ENCODE peak calls at places on chromosomes 7 and 10, in seven cellular contexts. D, C, L, A, X, Q and Y are unnamed samples. For H3K4me1, the result is how much of the 10 kb centered on the place peaks cover.

GRCh38 chr7:99837649-99838361 is 10.0 kb downstream of the CYP3A43 start:
- DNase-seq in D (no peak), C (no peak), L (no peak), A (no peak), X (no peak), Q (no peak), Y (no peak)

GRCh38 chr10:1648648-1649047 is 88.7 kb downstream of the ADARB2 start:
- DNase-seq in D (no peak), C (no peak), L (no peak), A (no peak), X (no peak), Q (no peak), Y (no peak)

GRCh38 chr7:476736-477360 is 42.8 kb downstream of the PDGFA start:
- DNase-seq in D (no peak), C (no peak), L (no peak), A (no peak), X (no peak), Q (no peak), Y (peak)

GRCh38 chr10:91694170-91694794 is 61.4 kb upstream of the PPP1R3C start:
- DNase-seq in D (no peak), C (no peak), L (no peak), A (peak), X (no peak), Q (no peak), Y (no peak)

GRCh38 chr7:13411641-13412040 is 577.8 kb downstream of the ETV1 start:
- DNase-seq in D (no peak), C (no peak), L (no peak), A (no peak), X (no peak), Q (no peak), Y (no peak)

GRCh38 chr7:2645274-2645868 is 13.6 kb downstream of the TTYH3 start:
- DNase-seq in D (no peak), C (no peak), L (no peak), A (no peak), X (peak), Q (no peak), Y (no peak)

GRCh38 chr10:29105516-29106215 is 183.2 kb upstream of the LYZL1 start:
- DNase-seq in D (no peak), C (no peak), L (no peak), A (peak), X (no peak), Q (no peak), Y (no peak)

GRCh38 chr7:55554055-55554454 is 18.2 kb downstream of the VOPP1 start:
- DNase-seq in D (no peak), C (no peak), L (no peak), A (peak), X (no peak), Q (no peak), Y (no peak)

GRCh38 chr7:131189488-131189887 is 138.2 kb upstream of the MKLN1 start:
- DNase-seq in D (no peak), C (no peak), L (no peak), A (no peak), X (no peak), Q (no peak), Y (no peak)

GRCh38 chr10:31927597-31928530 is 767 bp downstream of the ARHGAP12 start:
- DNase-seq in D (peak), C (peak), L (peak), A (peak), X (peak), Q (peak), Y (peak)

GRCh38 chr10:14571866-14572507 is 202.7 kb downstream of the FAM107B start:
- DNase-seq in D (no peak), C (no peak), L (no peak), A (peak), X (peak), Q (peak), Y (no peak)

GRCh38 chr10:70672165-70672992 is at the start of gene ADAMTS14:
- DNase-seq in D (peak), C (no peak), L (no peak), A (no peak), X (no peak), Q (no peak), Y (peak)

GRCh38 chr7:151740180-151740845 is 136.6 kb downstream of the PRKAG2 start:
- DNase-seq in D (no peak), C (no peak), L (no peak), A (no peak), X (no peak), Q (no peak), Y (no peak)

GRCh38 chr7:20019757-20020432 is 197.3 kb downstream of the MACC1 start:
- DNase-seq in D (no peak), C (no peak), L (no peak), A (no peak), X (no peak), Q (no peak), Y (no peak)

GRCh38 chr10:79019961-79020491 is 48.7 kb upstream of the ZMIZ1 start:
- DNase-seq in D (peak), C (peak), L (peak), A (no peak), X (no peak), Q (no peak), Y (peak)

GRCh38 chr10:44850356-44850934 is 60.7 kb upstream of the TMEM72 start:
- DNase-seq in D (no peak), C (no peak), L (no peak), A (no peak), X (no peak), Q (no peak), Y (peak)

GRCh38 chr10:100009283-100009792 is 409 bp downstream of the DNMBP start:
- DNase-seq in D (no peak), C (no peak), L (peak), A (peak), X (no peak), Q (no peak), Y (no peak)

GRCh38 chr10:116312534-116312933 is 11.7 kb upstream of the CCDC172 start:
- DNase-seq in D (no peak), C (no peak), L (no peak), A (no peak), X (no peak), Q (no peak), Y (no peak)

GRCh38 chr10:13206546-13207443 is 27.4 kb downstream of the UCMA start:
- DNase-seq in D (no peak), C (no peak), L (no peak), A (peak), X (no peak), Q (no peak), Y (no peak)

GRCh38 chr7:7489546-7489945 is 46.1 kb downstream of the COL28A1 start:
- DNase-seq in D (no peak), C (no peak), L (no peak), A (no peak), X (no peak), Q (no peak), Y (no peak)

GRCh38 chr10:100621360-100622205 is 85.8 kb downstream of the HIF1AN start:
- DNase-seq in D (no peak), C (no peak), L (no peak), A (no peak), X (peak), Q (no peak), Y (no peak)

GRCh38 chr10:83961620-83962019 is 177.7 kb upstream of the GHITM start:
- DNase-seq in D (no peak), C (no peak), L (no peak), A (no peak), X (no peak), Q (no peak), Y (no peak)

GRCh38 chr10:29784175-29784773 is 149.5 kb upstream of the SVIL start:
- DNase-seq in D (peak), C (peak), L (peak), A (peak), X (no peak), Q (peak), Y (peak)

GRCh38 chr7:76129366-76129765 is 72.3 kb upstream of the SRRM3 start:
- DNase-seq in D (no peak), C (no peak), L (no peak), A (no peak), X (no peak), Q (no peak), Y (no peak)

GRCh38 chr7:128005117-128005516 is 26.1 kb downstream of the LRRC4 start:
- DNase-seq in D (no peak), C (no peak), L (no peak), A (no peak), X (no peak), Q (no peak), Y (no peak)

GRCh38 chr7:68324621-68325020 is 1273.7 kb upstream of the AUTS2 start:
- DNase-seq in D (no peak), C (no peak), L (no peak), A (no peak), X (no peak), Q (no peak), Y (no peak)

GRCh38 chr7:104627516-104627915 is 299.1 kb downstream of the LHFPL3 start:
- DNase-seq in D (peak), C (no peak), L (no peak), A (peak), X (no peak), Q (no peak), Y (no peak)

GRCh38 chr7:50467817-50468610 is 17.9 kb upstream of the FIGNL1 start:
- DNase-seq in D (peak), C (peak), L (peak), A (peak), X (peak), Q (peak), Y (peak)

GRCh38 chr7:16668049-16668858 is 22.3 kb downstream of the BZW2 start:
- DNase-seq in D (peak), C (peak), L (peak), A (no peak), X (no peak), Q (peak), Y (peak)

GRCh38 chr7:142875456-142875855 is 10.1 kb downstream of the TRPV6 start:
- DNase-seq in D (no peak), C (no peak), L (no peak), A (no peak), X (no peak), Q (no peak), Y (no peak)

GRCh38 chr7:41699532-41699931 is 3.4 kb downstream of the INHBA start:
- DNase-seq in D (no peak), C (no peak), L (no peak), A (peak), X (no peak), Q (no peak), Y (no peak)

GRCh38 chr7:41702635-41703371 is at the start of gene INHBA:
- DNase-seq in D (peak), C (peak), L (no peak), A (peak), X (no peak), Q (no peak), Y (no peak)

GRCh38 chr7:41701068-41701467 is 1.8 kb downstream of the INHBA start:
- DNase-seq in D (no peak), C (no peak), L (no peak), A (no peak), X (no peak), Q (no peak), Y (no peak)

GRCh38 chr7:41700044-41700471 is 2.8 kb downstream of the INHBA start:
- DNase-seq in D (no peak), C (no peak), L (no peak), A (peak), X (no peak), Q (no peak), Y (no peak)

GRCh38 chr7:41701542-41701941 is 1.3 kb downstream of the INHBA start:
- DNase-seq in D (no peak), C (no peak), L (no peak), A (no peak), X (no peak), Q (no peak), Y (no peak)
- H3K27ac ChIP-seq in D (no peak), C (peak), L (no peak), A (peak), X (no peak), Q (peak), Y (peak)

DNA sequence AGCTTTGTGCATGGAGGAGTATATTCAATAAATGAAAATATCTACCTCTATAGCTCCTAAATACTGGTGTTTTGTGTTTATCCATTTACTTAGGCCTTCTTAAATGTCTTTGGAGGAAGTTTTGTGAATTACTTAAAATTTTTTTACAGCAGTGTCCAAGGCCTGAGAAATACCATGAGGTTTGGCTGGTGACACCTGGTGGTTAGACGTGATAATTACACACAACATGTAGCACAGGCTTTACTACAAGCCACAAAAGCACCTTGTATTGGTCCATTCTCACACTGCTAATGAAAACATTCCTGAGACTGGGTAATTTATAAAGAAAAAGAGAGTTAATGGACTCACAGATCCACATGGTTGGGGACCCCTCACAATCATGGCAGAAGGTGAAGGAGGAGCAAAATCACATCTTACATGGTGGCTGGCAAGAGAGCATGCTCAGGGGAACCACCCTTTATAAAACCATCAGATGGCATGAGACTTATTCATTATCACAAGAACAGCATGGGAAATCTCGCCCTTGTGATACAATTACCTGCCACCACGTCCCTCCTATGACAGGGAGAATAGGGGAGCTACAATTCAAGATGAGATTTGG is 20.6 kb downstream of the HYAL4 start:
- DNase-seq in D (no peak), C (no peak), L (no peak), A (peak), X (no peak), Q (peak), Y (no peak)
- H3K4me1 ChIP-seq in D (under half), C (under half), L (under half), A (under half), X (under half), Q (under half), Y (under half)

GRCh38 chr10:97136744-97137143 is 49.0 kb downstream of the SLIT1 start:
- DNase-seq in D (no peak), C (no peak), L (no peak), A (no peak), X (no peak), Q (no peak), Y (no peak)
- H3K27ac ChIP-seq in D (no peak), C (no peak), L (no peak), A (no peak), X (no peak), Q (no peak), Y (no peak)

GRCh38 chr10:72328045-72328828 is 26.5 kb downstream of the DNAJB12 start:
- DNase-seq in D (peak), C (peak), L (peak), A (peak), X (no peak), Q (peak), Y (peak)

GRCh38 chr10:72330059-72330426 is 24.7 kb downstream of the DNAJB12 start:
- DNase-seq in D (no peak), C (no peak), L (no peak), A (no peak), X (no peak), Q (no peak), Y (no peak)

GRCh38 chr10:72328829-72329204 is 25.9 kb downstream of the DNAJB12 start:
- DNase-seq in D (no peak), C (no peak), L (no peak), A (no peak), X (no peak), Q (no peak), Y (no peak)

GRCh38 chr10:72331575-72332422 is 22.9 kb downstream of the DNAJB12 start:
- DNase-seq in D (peak), C (peak), L (peak), A (peak), X (peak), Q (peak), Y (peak)

DNA sequence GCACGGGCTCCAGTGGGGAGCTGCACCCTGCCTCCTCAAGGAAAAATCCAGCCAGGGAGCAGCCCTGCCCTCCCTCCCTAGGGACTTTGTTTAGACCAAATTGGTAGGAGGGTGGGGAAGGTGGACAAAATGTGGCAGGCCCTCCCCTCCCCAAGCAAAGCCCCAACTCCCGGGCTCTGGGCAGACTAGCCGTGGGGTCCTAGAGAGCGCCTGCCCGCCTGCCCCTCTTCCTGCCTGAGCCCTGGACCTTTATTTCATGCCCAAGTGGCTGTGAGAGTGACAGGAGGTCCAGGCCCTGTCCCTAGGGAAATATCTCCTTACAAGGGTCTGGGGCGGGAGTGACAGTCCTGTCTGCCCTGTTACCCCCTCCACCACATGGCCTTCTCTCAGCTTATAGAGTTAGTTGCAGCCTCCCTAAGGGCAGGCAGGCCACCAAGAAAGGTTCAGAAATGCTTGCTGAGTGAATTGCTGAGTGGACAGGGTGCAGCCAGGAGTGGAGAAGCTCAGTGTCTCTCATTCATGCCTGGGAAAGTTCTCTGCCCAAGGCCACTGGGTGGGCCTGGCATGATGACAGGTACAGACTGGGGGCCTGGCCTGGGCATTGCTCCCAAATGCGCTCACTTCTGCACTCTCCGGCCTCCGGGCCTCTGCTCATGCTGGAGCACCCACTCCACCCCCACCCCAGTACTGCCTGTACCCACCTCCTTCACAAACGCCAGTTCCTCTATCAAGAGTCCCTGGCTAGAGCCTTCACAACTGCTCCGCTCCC is 25.2 kb downstream of the DNAJB12 start:
- DNase-seq in D (no peak), C (no peak), L (no peak), A (no peak), X (no peak), Q (no peak), Y (no peak)
- H3K4me1 ChIP-seq in D (under half), C (under half), L (under half), A (under half), X (half or more), Q (under half), Y (half or more)